ENCODE peak calls at places on chromosomes 7 and 10, in ten cellular contexts. H is right atrium auricular region, F is adrenal gland, C is epithelial cell of esophagus, M is spleen, T is PC-9, A is AG04450, V is cardiac muscle cell, U is lower lobe of right lung, J is fibroblast of lung. W is an unnamed sample.

GRCh38 chr7:33738260-33738935 is 166.9 kb upstream of the BMPER start:
- DNase-seq in T (no peak), M (no peak), V (no peak), H (no peak), C (no peak), A (no peak), F (no peak), U (no peak), J (no peak), W (no peak)

GRCh38 chr10:117892681-117893220 is 154.0 kb downstream of the RAB11FIP2 start:
- DNase-seq in C (no peak), V (no peak), T (no peak), A (no peak), M (no peak), F (no peak), U (no peak), H (no peak), J (no peak), W (no peak)

GRCh38 chr7:66905243-66905642 is 15.8 kb upstream of the TMEM248 start:
- DNase-seq in C (no peak), U (no peak), T (no peak), M (no peak), V (no peak), H (no peak), A (no peak), J (no peak), F (no peak), W (no peak)

GRCh38 chr7:42991913-42992576 is 59.9 kb downstream of the MRPL32 start:
- DNase-seq in U (no peak), J (no peak), M (no peak), A (no peak), H (no peak), C (no peak), V (no peak), T (no peak), F (no peak), W (no peak)

GRCh38 chr7:17139081-17139480 is 159.4 kb upstream of the AHR start:
- DNase-seq in H (no peak), T (peak; percentile 34), A (no peak), C (peak; percentile 5), V (no peak), J (no peak), U (no peak), F (no peak), M (no peak), W (no peak)

GRCh38 chr10:26334932-26335573 is 103.1 kb upstream of the APBB1IP start:
- DNase-seq in J (peak; percentile 35), A (no peak), V (peak; percentile 67), H (peak; percentile 63), M (peak; percentile 83), F (peak; percentile 27), T (no peak), C (peak; percentile 62), U (peak; percentile 52), W (peak; percentile 68)

GRCh38 chr10:78220781-78221180 is 187.1 kb downstream of the RPS24 start:
- DNase-seq in J (no peak), T (no peak), C (no peak), M (no peak), V (no peak), U (no peak), A (no peak), F (no peak), H (no peak), W (no peak)

GRCh38 chr10:9825491-9826018 is 1192.1 kb upstream of the CELF2 start:
- DNase-seq in F (no peak), C (peak; percentile 4), J (no peak), H (no peak), V (peak; percentile 30), A (no peak), M (no peak), U (no peak), T (no peak), W (no peak)

DNA sequence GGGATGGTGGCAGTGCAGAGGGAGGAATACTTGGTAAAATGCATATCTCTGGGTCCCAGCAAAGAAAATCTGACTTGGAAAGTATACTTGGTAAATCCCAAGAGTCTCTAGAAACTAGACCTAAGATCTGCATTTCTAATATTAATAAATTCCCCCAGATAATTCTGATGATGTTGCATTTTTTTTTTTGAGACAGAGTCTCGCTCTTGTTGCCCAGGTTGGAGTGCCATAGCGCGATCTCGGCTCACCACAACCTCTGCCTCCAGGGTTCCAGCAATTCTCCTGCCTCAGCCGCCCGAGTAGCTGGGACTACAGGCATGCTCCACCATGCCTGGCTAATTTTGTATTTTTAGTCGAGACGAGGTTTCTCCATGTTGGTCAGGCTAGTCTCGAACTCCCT is 97.9 kb upstream of the ANK3 start:
- DNase-seq in T (no peak), M (no peak), U (no peak), V (no peak), A (no peak), H (no peak), C (no peak), F (no peak), J (no peak), W (no peak)
- TF ChIP-seq CTCF in T (no peak), M (no peak), U (no peak), V (no peak), A (no peak), H (no peak), C (no peak), F (no peak), J (no peak), W (no peak)

GRCh38 chr10:115167716-115168115 is 74.6 kb downstream of the ATRNL1 start:
- DNase-seq in F (no peak), T (no peak), U (no peak), H (no peak), J (peak; percentile 11), C (peak; percentile 27), V (no peak), A (no peak), M (no peak), W (no peak)

GRCh38 chr10:115173915-115174443 is 80.8 kb downstream of the ATRNL1 start:
- DNase-seq in T (no peak), F (no peak), A (no peak), V (no peak), U (no peak), H (no peak), M (no peak), C (no peak), J (no peak), W (no peak)

DNA sequence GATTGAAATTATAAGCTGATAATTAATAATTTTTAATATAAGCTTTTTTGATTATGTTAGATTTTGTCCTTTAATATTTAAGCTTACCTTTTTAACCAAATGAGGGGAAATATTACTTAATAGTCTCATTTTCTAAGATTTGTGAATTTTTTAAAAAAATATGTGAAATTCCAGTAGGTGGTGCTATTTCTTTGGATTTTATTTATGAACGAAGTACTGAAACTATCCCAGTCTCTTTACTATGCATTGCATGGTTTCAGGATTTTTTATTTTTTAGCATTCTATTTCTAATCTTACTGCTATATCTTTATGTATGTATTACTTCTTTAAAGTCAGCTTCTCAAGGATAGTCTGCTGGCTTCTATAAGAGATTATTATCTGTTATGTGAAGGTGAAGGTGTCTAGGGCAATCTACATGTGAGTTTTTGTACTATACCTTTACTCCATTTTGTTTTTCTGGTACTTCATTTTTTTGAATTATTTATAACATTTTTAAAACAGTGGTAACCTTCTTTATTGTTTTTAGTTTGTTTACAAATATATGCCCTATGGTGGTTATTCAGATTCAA is 78.3 kb downstream of the ATRNL1 start:
- DNase-seq in F (no peak), U (no peak), M (no peak), C (peak; percentile 7), V (no peak), H (no peak), A (no peak), T (no peak), J (peak; percentile 38), W (no peak)
- TF ChIP-seq CTCF in F (peak; percentile 59), U (peak; percentile 45), M (peak; percentile 33), C (peak; percentile 23), V (peak; percentile 35), H (peak; percentile 57), A (peak; percentile 48), T (peak; percentile 62), J (no peak), W (peak; percentile 71)

GRCh38 chr7:15011289-15011688 is 108.7 kb upstream of the DGKB start:
- DNase-seq in H (no peak), V (no peak), U (no peak), M (no peak), J (no peak), F (no peak), A (no peak), C (no peak), T (no peak), W (no peak)

GRCh38 chr7:15012135-15012534 is 109.6 kb upstream of the DGKB start:
- DNase-seq in H (no peak), M (no peak), V (no peak), C (no peak), A (no peak), U (no peak), F (no peak), J (no peak), T (no peak), W (no peak)

GRCh38 chr7:15005672-15006071 is 103.1 kb upstream of the DGKB start:
- DNase-seq in H (no peak), T (no peak), V (no peak), J (no peak), C (no peak), F (no peak), U (no peak), M (no peak), A (no peak), W (no peak)

DNA sequence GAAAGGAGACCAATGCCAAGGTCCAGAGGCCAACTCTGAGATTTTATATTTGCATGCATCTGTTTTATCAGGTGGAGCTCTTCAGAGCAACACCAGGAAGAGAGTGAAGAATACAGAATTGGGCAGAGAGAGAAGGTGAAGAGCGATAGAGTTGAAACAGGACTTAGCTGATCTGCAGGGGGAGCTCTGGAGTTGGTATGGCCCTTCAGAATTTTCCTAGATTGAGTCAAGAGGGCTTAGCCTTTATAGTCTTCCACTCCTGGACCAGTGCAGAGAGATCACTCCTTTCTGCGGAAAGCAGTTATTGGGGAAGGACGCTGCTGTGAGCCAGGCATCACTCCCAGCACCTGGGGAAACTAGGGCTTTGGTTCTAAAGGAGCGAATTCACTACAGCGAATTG is 105.0 kb upstream of the DGKB start:
- DNase-seq in V (peak; percentile 5), C (peak; percentile 46), J (peak; percentile 11), A (no peak), H (no peak), U (no peak), M (no peak), T (no peak), F (no peak), W (no peak)
- TF ChIP-seq CTCF in V (peak; percentile 47), C (peak; percentile 52), J (no peak), A (peak; percentile 46), H (peak; percentile 16), U (no peak), M (no peak), T (no peak), F (no peak), W (no peak)

DNA sequence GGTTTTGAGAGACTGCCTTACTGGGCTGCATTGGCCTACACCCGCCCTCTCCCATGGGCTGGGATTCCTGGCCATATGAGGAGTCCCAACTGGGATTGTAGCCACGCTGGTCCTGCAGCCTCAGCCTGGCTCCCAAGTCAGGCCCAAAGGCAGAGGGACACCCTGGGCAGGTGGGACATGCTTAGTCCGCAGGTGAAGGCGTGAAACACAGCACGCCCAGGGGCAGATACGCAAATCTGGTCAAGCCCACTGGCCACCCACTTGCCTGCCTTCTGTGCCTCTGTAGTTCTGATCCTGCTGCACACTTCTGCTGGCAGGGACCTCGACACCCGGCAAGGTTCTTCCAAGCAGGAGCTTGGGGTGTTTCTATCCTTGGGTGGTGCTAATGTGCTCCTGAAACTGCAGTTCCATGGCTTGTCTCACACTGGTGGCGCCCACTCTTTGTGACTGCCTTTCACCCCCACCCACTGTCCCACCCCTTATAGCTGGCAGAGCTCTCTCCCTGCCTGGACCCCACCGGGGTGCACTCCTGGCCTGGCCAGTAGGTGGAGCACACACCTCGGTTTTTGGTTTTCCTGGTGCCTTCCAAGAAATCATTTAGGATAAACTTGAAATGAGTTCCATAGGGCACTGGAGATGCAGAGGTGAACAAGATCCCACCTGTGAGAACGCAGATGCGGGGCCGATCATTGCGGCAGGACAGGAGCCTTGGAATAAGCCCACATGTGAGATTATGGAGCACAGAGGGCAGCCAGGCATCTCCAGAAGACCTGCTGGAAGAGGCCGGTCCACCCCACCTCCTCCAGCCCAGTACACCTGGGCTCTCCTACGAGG is 47.9 kb downstream of the MKI67 start:
- DNase-seq in T (no peak), C (peak; percentile 50), U (no peak), J (peak; percentile 51), M (peak; percentile 77), V (peak; percentile 49), A (peak; percentile 7), H (no peak), F (no peak), W (peak; percentile 40)
- TF ChIP-seq CTCF in T (peak; percentile 73), C (peak; percentile 83), U (peak; percentile 56), J (peak; percentile 79), M (peak; percentile 69), V (peak; percentile 81), A (peak; percentile 84), H (peak; percentile 71), F (peak; percentile 53), W (peak; percentile 65)

W was measured in CD14-positive monocyte.